ENCODE peak calls at places on chromosomes 7 and 10, in six cellular contexts. M is T-helper 2 cell, N is GM06990, E is RPMI8226, U is posterior cingulate gyrus, G is mucosa of descending colon. S is an unnamed sample.

GRCh38 chr10:9957352-9957751 is 1060.3 kb upstream of the CELF2 start:
- DNase-seq in M (no peak), N (no peak), E (no peak), U (no peak), G (no peak), S (no peak)

GRCh38 chr10:82908751-82909150 is 1033.8 kb downstream of the NRG3 start:
- DNase-seq in M (no peak), N (no peak), E (no peak), U (no peak), G (no peak), S (no peak)

GRCh38 chr10:79137826-79138225 is 69.1 kb downstream of the ZMIZ1 start:
- DNase-seq in M (no peak), N (peak), E (no peak), U (no peak), G (peak), S (peak)

GRCh38 chr10:85124592-85124991 is 796.2 kb downstream of the CCSER2 start:
- DNase-seq in M (no peak), N (no peak), E (no peak), U (peak), G (no peak), S (no peak)

GRCh38 chr10:124731551-124731950 is 12.6 kb downstream of the FAM53B start:
- DNase-seq in M (no peak), N (no peak), E (no peak), U (no peak), G (peak), S (no peak)

GRCh38 chr7:94409561-94409960 is 14.9 kb downstream of the COL1A2 start:
- DNase-seq in M (no peak), N (no peak), E (no peak), U (no peak), G (no peak), S (no peak)

GRCh38 chr7:157318015-157318706 is 18.6 kb upstream of the DNAJB6 start:
- DNase-seq in M (no peak), N (no peak), E (peak), U (no peak), G (no peak), S (no peak)

GRCh38 chr10:102868976-102869289 is 337 bp upstream of the AS3MT start:
- DNase-seq in M (no peak), N (no peak), E (no peak), U (no peak), G (no peak), S (no peak)

GRCh38 chr10:75002351-75002725 is 109.1 kb upstream of the SAMD8 start:
- DNase-seq in M (no peak), N (no peak), E (no peak), U (no peak), G (no peak), S (no peak)

GRCh38 chr7:132783824-132784223 is 207.6 kb upstream of the PLXNA4 start:
- DNase-seq in M (no peak), N (no peak), E (no peak), U (no peak), G (no peak), S (no peak)

GRCh38 chr7:96495751-96496216 is 173.9 kb upstream of the SLC25A13 start:
- DNase-seq in M (no peak), N (no peak), E (no peak), U (no peak), G (no peak), S (no peak)

GRCh38 chr10:78846770-78847169 is 222.0 kb upstream of the ZMIZ1 start:
- DNase-seq in M (no peak), N (no peak), E (no peak), U (peak), G (no peak), S (peak)

GRCh38 chr10:13769926-13770325 is 183.2 kb downstream of the PRPF18 start:
- DNase-seq in M (no peak), N (peak), E (no peak), U (no peak), G (no peak), S (no peak)

GRCh38 chr10:4136121-4136520 is 351.1 kb upstream of the KLF6 start:
- DNase-seq in M (no peak), N (no peak), E (peak), U (no peak), G (no peak), S (no peak)

GRCh38 chr7:30682131-30683083 is at the start of gene CRHR2:
- DNase-seq in M (no peak), N (no peak), E (no peak), U (no peak), G (no peak), S (peak)

GRCh38 chr10:26855186-26855585 is 5.6 kb downstream of the ABI1 start:
- DNase-seq in M (no peak), N (no peak), E (no peak), U (no peak), G (no peak), S (no peak)

GRCh38 chr7:132035517-132036362 is 479.3 kb upstream of the PODXL start:
- DNase-seq in M (no peak), N (no peak), E (no peak), U (no peak), G (no peak), S (no peak)

GRCh38 chr7:24834150-24834798 is 77.0 kb upstream of the GSDME start:
- DNase-seq in M (no peak), N (peak), E (no peak), U (peak), G (peak), S (peak)

GRCh38 chr7:1705856-1706255 is 35.8 kb downstream of the ELFN1 start:
- DNase-seq in M (no peak), N (no peak), E (no peak), U (no peak), G (no peak), S (no peak)

GRCh38 chr10:58431903-58432302 is 46.7 kb downstream of the TFAM start:
- DNase-seq in M (no peak), N (no peak), E (no peak), U (no peak), G (no peak), S (no peak)

GRCh38 chr7:90459888-90460287 is 9.6 kb upstream of the PTTG1IP2 start:
- DNase-seq in M (no peak), N (no peak), E (no peak), U (no peak), G (no peak), S (no peak)

GRCh38 chr7:140609646-140610045 is 31.0 kb downstream of the DENND2A start:
- DNase-seq in M (no peak), N (no peak), E (no peak), U (no peak), G (no peak), S (no peak)

GRCh38 chr10:77530011-77530410 is 107.6 kb downstream of the KCNMA1 start:
- DNase-seq in M (no peak), N (no peak), E (no peak), U (no peak), G (no peak), S (no peak)

GRCh38 chr10:100020161-100020882 is 10.6 kb upstream of the DNMBP start:
- DNase-seq in M (no peak), N (peak), E (no peak), U (no peak), G (no peak), S (no peak)

GRCh38 chr10:29948971-29949370 is 110.4 kb downstream of the JCAD start:
- DNase-seq in M (no peak), N (no peak), E (peak), U (no peak), G (no peak), S (no peak)

GRCh38 chr7:1549357-1550004 is 6.5 kb downstream of the TMEM184A start:
- DNase-seq in M (no peak), N (peak), E (no peak), U (no peak), G (no peak), S (peak)

GRCh38 chr10:79249156-79250121 is 97.8 kb upstream of the PPIF start:
- DNase-seq in M (no peak), N (peak), E (peak), U (no peak), G (no peak), S (no peak)

GRCh38 chr10:58714436-58714835 is 201.8 kb downstream of the BICC1 start:
- DNase-seq in M (no peak), N (no peak), E (no peak), U (no peak), G (no peak), S (no peak)

GRCh38 chr7:90788057-90788456 is 191.9 kb downstream of the CDK14 start:
- DNase-seq in M (no peak), N (no peak), E (no peak), U (no peak), G (no peak), S (no peak)

GRCh38 chr10:118204292-118204943 is 137.7 kb downstream of the FAM204A start:
- DNase-seq in M (no peak), N (no peak), E (no peak), U (no peak), G (no peak), S (no peak)

GRCh38 chr7:68511281-68511680 is 1087.0 kb upstream of the AUTS2 start:
- DNase-seq in M (no peak), N (no peak), E (peak), U (peak), G (no peak), S (no peak)

GRCh38 chr7:1745018-1745532 is 75.0 kb downstream of the ELFN1 start:
- DNase-seq in M (no peak), N (no peak), E (no peak), U (no peak), G (peak), S (no peak)

GRCh38 chr7:157669768-157670345 is 333.1 kb downstream of the DNAJB6 start:
- DNase-seq in M (no peak), N (no peak), E (no peak), U (no peak), G (peak), S (no peak)

GRCh38 chr10:12729885-12730284 is 271.6 kb downstream of the CCDC3 start:
- DNase-seq in M (no peak), N (no peak), E (no peak), U (no peak), G (no peak), S (no peak)

GRCh38 chr7:1678571-1679325 is 8.7 kb downstream of the ELFN1 start:
- DNase-seq in M (no peak), N (no peak), E (no peak), U (no peak), G (no peak), S (no peak)

GRCh38 chr10:32179836-32180235 is 123.6 kb upstream of the KIF5B start:
- DNase-seq in M (no peak), N (no peak), E (no peak), U (no peak), G (no peak), S (no peak)

GRCh38 chr7:140723002-140723401 is 26.5 kb downstream of the NDUFB2 start:
- DNase-seq in M (peak), N (no peak), E (no peak), U (no peak), G (no peak), S (no peak)

GRCh38 chr7:151745090-151745638 is 131.8 kb downstream of the PRKAG2 start:
- DNase-seq in M (no peak), N (no peak), E (no peak), U (no peak), G (peak), S (peak)

GRCh38 chr10:115948415-115948814 is 324.6 kb downstream of the GFRA1 start:
- DNase-seq in M (no peak), N (no peak), E (no peak), U (no peak), G (no peak), S (no peak)